ENCODE peak calls at places on chromosomes 16 and 17, in ten cellular contexts. One of them, this sample, is unnamed.

GRCh38 chr16:2023098-2023925 is 3.4 kb upstream of the NHERF2 start:
- DNase-seq in dorsolateral prefrontal cortex: peak; percentile 90
- DNase-seq in GM23248: peak; percentile 92
- DNase-seq in heart left ventricle: peak; percentile 94
- DNase-seq in right lobe of liver: peak; percentile 94
- DNase-seq in tibial nerve: peak; percentile 94
- DNase-seq in thoracic aorta: peak; percentile 69
- DNase-seq in upper lobe of right lung: peak; percentile 96
- DNase-seq in IMR-90: peak; percentile 79
- DNase-seq in A549: peak; percentile 88
- DNase-seq in this sample: peak; percentile 97

GRCh38 chr17:20095366-20096080 is 86.4 kb downstream of the SPECC1 start:
- DNase-seq in GM23248: peak; percentile 57
- DNase-seq in dorsolateral prefrontal cortex: peak; percentile 91
- DNase-seq in thoracic aorta: peak; percentile 42
- DNase-seq in tibial nerve: peak; percentile 76
- DNase-seq in heart left ventricle: peak; percentile 89
- DNase-seq in A549: peak; percentile 67
- DNase-seq in IMR-90: peak; percentile 13
- DNase-seq in upper lobe of right lung: no peak
- DNase-seq in right lobe of liver: peak; percentile 36
- DNase-seq in this sample: no peak

GRCh38 chr16:69448470-69449193 is 24.2 kb downstream of the CYB5B start:
- DNase-seq in upper lobe of right lung: no peak
- DNase-seq in dorsolateral prefrontal cortex: no peak
- DNase-seq in right lobe of liver: no peak
- DNase-seq in heart left ventricle: no peak
- DNase-seq in IMR-90: peak; percentile 67
- DNase-seq in A549: no peak
- DNase-seq in thoracic aorta: no peak
- DNase-seq in GM23248: peak; percentile 76
- DNase-seq in tibial nerve: no peak
- DNase-seq in this sample: no peak

GRCh38 chr17:74037320-74037719 is 166.2 kb upstream of the RPL38 start:
- DNase-seq in A549: no peak
- DNase-seq in tibial nerve: no peak
- DNase-seq in heart left ventricle: no peak
- DNase-seq in GM23248: no peak
- DNase-seq in IMR-90: no peak
- DNase-seq in upper lobe of right lung: no peak
- DNase-seq in dorsolateral prefrontal cortex: peak; percentile 36
- DNase-seq in right lobe of liver: no peak
- DNase-seq in thoracic aorta: no peak
- DNase-seq in this sample: no peak

GRCh38 chr17:66915204-66915611 is 49.3 kb upstream of the CACNG4 start:
- DNase-seq in right lobe of liver: peak; percentile 28
- DNase-seq in dorsolateral prefrontal cortex: no peak
- DNase-seq in thoracic aorta: no peak
- DNase-seq in upper lobe of right lung: no peak
- DNase-seq in tibial nerve: no peak
- DNase-seq in A549: peak; percentile 64
- DNase-seq in heart left ventricle: no peak
- DNase-seq in GM23248: peak; percentile 42
- DNase-seq in IMR-90: no peak
- DNase-seq in this sample: no peak

GRCh38 chr16:78893340-78893739 is 707.2 kb downstream of the MAF start:
- DNase-seq in A549: no peak
- DNase-seq in thoracic aorta: no peak
- DNase-seq in IMR-90: no peak
- DNase-seq in right lobe of liver: no peak
- DNase-seq in heart left ventricle: no peak
- DNase-seq in dorsolateral prefrontal cortex: no peak
- DNase-seq in upper lobe of right lung: no peak
- DNase-seq in tibial nerve: no peak
- DNase-seq in GM23248: no peak
- DNase-seq in this sample: no peak

GRCh38 chr17:81517339-81518112 is 4.9 kb upstream of the ACTG1 start:
- DNase-seq in thoracic aorta: no peak
- DNase-seq in heart left ventricle: peak; percentile 34
- DNase-seq in A549: no peak
- DNase-seq in right lobe of liver: peak; percentile 28
- DNase-seq in IMR-90: no peak
- DNase-seq in tibial nerve: no peak
- DNase-seq in GM23248: peak; percentile 52
- DNase-seq in upper lobe of right lung: peak; percentile 62
- DNase-seq in dorsolateral prefrontal cortex: no peak
- DNase-seq in this sample: peak; percentile 86

GRCh38 chr17:4333041-4333440 is 33.4 kb downstream of the UBE2G1 start:
- DNase-seq in dorsolateral prefrontal cortex: no peak
- DNase-seq in heart left ventricle: no peak
- DNase-seq in thoracic aorta: no peak
- DNase-seq in A549: no peak
- DNase-seq in GM23248: no peak
- DNase-seq in right lobe of liver: no peak
- DNase-seq in tibial nerve: no peak
- DNase-seq in upper lobe of right lung: no peak
- DNase-seq in IMR-90: no peak
- DNase-seq in this sample: no peak

GRCh38 chr17:37820313-37821024 is 75.6 kb upstream of the HNF1B start:
- DNase-seq in thoracic aorta: no peak
- DNase-seq in upper lobe of right lung: no peak
- DNase-seq in dorsolateral prefrontal cortex: no peak
- DNase-seq in GM23248: no peak
- DNase-seq in heart left ventricle: no peak
- DNase-seq in right lobe of liver: no peak
- DNase-seq in A549: no peak
- DNase-seq in tibial nerve: no peak
- DNase-seq in IMR-90: no peak
- DNase-seq in this sample: no peak

GRCh38 chr16:87276091-87276561 is 41.1 kb downstream of the C16orf95 start:
- DNase-seq in IMR-90: no peak
- DNase-seq in right lobe of liver: no peak
- DNase-seq in thoracic aorta: no peak
- DNase-seq in dorsolateral prefrontal cortex: no peak
- DNase-seq in tibial nerve: no peak
- DNase-seq in upper lobe of right lung: peak; percentile 18
- DNase-seq in GM23248: no peak
- DNase-seq in A549: no peak
- DNase-seq in heart left ventricle: no peak
- DNase-seq in this sample: no peak

GRCh38 chr17:81483085-81483861 is 29.3 kb downstream of the ACTG1 start:
- DNase-seq in IMR-90: no peak
- DNase-seq in A549: no peak
- DNase-seq in tibial nerve: no peak
- DNase-seq in upper lobe of right lung: no peak
- DNase-seq in thoracic aorta: no peak
- DNase-seq in GM23248: no peak
- DNase-seq in heart left ventricle: peak; percentile 80
- DNase-seq in dorsolateral prefrontal cortex: no peak
- DNase-seq in right lobe of liver: no peak
- DNase-seq in this sample: no peak

GRCh38 chr17:34993031-34993430 is 12.7 kb downstream of the LIG3 start:
- DNase-seq in tibial nerve: no peak
- DNase-seq in upper lobe of right lung: no peak
- DNase-seq in IMR-90: no peak
- DNase-seq in right lobe of liver: no peak
- DNase-seq in A549: no peak
- DNase-seq in heart left ventricle: no peak
- DNase-seq in dorsolateral prefrontal cortex: no peak
- DNase-seq in thoracic aorta: no peak
- DNase-seq in GM23248: no peak
- DNase-seq in this sample: no peak

GRCh38 chr17:67759355-67760171 is 41.8 kb downstream of the NOL11 start:
- DNase-seq in upper lobe of right lung: peak; percentile 59
- DNase-seq in thoracic aorta: no peak
- DNase-seq in dorsolateral prefrontal cortex: no peak
- DNase-seq in tibial nerve: peak; percentile 20
- DNase-seq in heart left ventricle: peak; percentile 50
- DNase-seq in A549: no peak
- DNase-seq in GM23248: peak; percentile 8
- DNase-seq in right lobe of liver: no peak
- DNase-seq in IMR-90: peak; percentile 50
- DNase-seq in this sample: no peak

GRCh38 chr17:4715071-4715749 is 4.8 kb downstream of the ARRB2 start:
- DNase-seq in A549: no peak
- DNase-seq in heart left ventricle: no peak
- DNase-seq in right lobe of liver: no peak
- DNase-seq in upper lobe of right lung: no peak
- DNase-seq in thoracic aorta: no peak
- DNase-seq in GM23248: no peak
- DNase-seq in IMR-90: no peak
- DNase-seq in tibial nerve: no peak
- DNase-seq in dorsolateral prefrontal cortex: no peak
- DNase-seq in this sample: peak; percentile 70

GRCh38 chr16:359067-359763 is 6.7 kb upstream of the AXIN1 start:
- DNase-seq in dorsolateral prefrontal cortex: no peak
- DNase-seq in IMR-90: no peak
- DNase-seq in heart left ventricle: peak; percentile 19
- DNase-seq in tibial nerve: no peak
- DNase-seq in right lobe of liver: no peak
- DNase-seq in A549: no peak
- DNase-seq in GM23248: no peak
- DNase-seq in thoracic aorta: no peak
- DNase-seq in upper lobe of right lung: no peak
- DNase-seq in this sample: no peak

GRCh38 chr17:31581491-31581890 is 190.0 kb downstream of the RAB11FIP4 start:
- DNase-seq in dorsolateral prefrontal cortex: no peak
- DNase-seq in upper lobe of right lung: no peak
- DNase-seq in thoracic aorta: no peak
- DNase-seq in IMR-90: peak; percentile 29
- DNase-seq in tibial nerve: no peak
- DNase-seq in heart left ventricle: peak; percentile 59
- DNase-seq in GM23248: peak; percentile 69
- DNase-seq in right lobe of liver: no peak
- DNase-seq in A549: no peak
- DNase-seq in this sample: no peak

DNA sequence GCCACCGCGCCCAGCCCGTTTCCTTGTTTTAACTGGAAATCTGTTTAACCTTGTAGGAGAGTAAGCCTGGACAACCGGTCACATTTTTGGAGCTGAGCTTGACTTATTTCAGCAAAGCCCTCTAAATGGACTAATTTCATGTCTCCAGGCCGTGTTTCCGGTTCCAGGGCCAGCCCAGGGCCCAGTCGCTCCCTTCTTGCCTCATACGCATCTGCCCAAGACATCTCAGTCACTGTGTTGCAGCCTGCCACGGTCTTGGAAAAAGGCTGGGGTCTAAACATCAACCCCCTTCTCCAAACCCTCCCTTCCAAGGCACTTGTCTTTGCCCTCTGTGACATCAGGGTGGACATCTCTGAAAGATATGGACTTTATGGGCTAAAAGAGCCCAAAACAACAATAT is 18.9 kb downstream of the PLEKHG4 start:
- DNase-seq in tibial nerve: no peak
- DNase-seq in IMR-90: no peak
- DNase-seq in A549: no peak
- DNase-seq in thoracic aorta: no peak
- DNase-seq in right lobe of liver: no peak
- DNase-seq in heart left ventricle: no peak
- DNase-seq in GM23248: no peak
- DNase-seq in upper lobe of right lung: no peak
- DNase-seq in dorsolateral prefrontal cortex: no peak
- DNase-seq in this sample: no peak
- H3K4me3 ChIP-seq in tibial nerve: no peak overlapping the region
- H3K4me3 ChIP-seq in IMR-90: no peak overlapping the region
- H3K4me3 ChIP-seq in A549: no peak overlapping the region
- H3K4me3 ChIP-seq in thoracic aorta: no peak overlapping the region
- H3K4me3 ChIP-seq in right lobe of liver: no peak overlapping the region
- H3K4me3 ChIP-seq in heart left ventricle: no peak overlapping the region
- H3K4me3 ChIP-seq in GM23248: no peak overlapping the region
- H3K4me3 ChIP-seq in upper lobe of right lung: no peak overlapping the region
- H3K4me3 ChIP-seq in dorsolateral prefrontal cortex: no peak overlapping the region
- H3K4me3 ChIP-seq in this sample: no peak overlapping the region

DNA sequence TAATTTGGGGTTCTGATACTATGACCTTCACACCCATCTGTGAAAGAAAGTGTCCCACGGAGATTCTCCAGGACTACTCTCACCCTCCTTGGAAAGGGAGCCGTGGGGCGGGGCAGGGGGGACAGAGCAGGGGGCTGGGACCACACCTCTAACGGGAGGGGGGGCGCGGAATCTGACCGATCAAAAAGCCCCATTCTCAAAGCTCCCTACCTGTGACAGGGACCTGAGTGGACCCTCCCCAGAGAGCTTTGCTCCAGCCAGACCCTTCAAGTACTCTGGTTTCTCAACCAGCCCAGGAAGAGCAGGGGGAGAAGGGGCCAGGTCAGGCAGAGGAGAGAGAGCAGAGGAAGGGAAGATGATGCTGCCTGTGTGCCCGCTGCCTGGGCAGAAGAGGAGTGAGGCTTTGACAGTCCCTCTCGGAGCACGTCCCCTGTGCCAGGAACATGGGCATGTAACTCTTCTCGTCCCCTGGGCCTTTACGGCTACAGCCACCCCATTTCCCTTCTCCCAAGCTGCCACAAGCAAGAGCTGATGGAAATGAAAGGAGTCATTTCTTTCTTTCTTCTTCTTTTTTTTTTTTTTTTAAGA is 673 bp downstream of the XAF1 start:
- DNase-seq in tibial nerve: no peak
- DNase-seq in upper lobe of right lung: no peak
- DNase-seq in heart left ventricle: no peak
- DNase-seq in right lobe of liver: no peak
- DNase-seq in GM23248: peak; percentile 42
- DNase-seq in A549: no peak
- DNase-seq in thoracic aorta: no peak
- DNase-seq in dorsolateral prefrontal cortex: no peak
- DNase-seq in IMR-90: no peak
- DNase-seq in this sample: no peak
- H3K27ac ChIP-seq in tibial nerve: peak overlapping the region; percentile 92
- H3K27ac ChIP-seq in upper lobe of right lung: peak overlapping the region; percentile 95
- H3K27ac ChIP-seq in heart left ventricle: peak overlapping the region; percentile 94
- H3K27ac ChIP-seq in right lobe of liver: peak overlapping the region; percentile 97
- H3K27ac ChIP-seq in GM23248: peak overlapping the region; percentile 92
- H3K27ac ChIP-seq in A549: no peak overlapping the region
- H3K27ac ChIP-seq in thoracic aorta: peak overlapping the region; percentile 72
- H3K27ac ChIP-seq in dorsolateral prefrontal cortex: peak overlapping the region; percentile 78
- H3K27ac ChIP-seq in IMR-90: no peak overlapping the region
- H3K27ac ChIP-seq in this sample: peak overlapping the region; percentile 86

GRCh38 chr17:49741692-49742076 is 22.2 kb downstream of the FAM117A start:
- DNase-seq in right lobe of liver: no peak
- DNase-seq in tibial nerve: no peak
- DNase-seq in GM23248: no peak
- DNase-seq in heart left ventricle: no peak
- DNase-seq in dorsolateral prefrontal cortex: no peak
- DNase-seq in IMR-90: no peak
- DNase-seq in upper lobe of right lung: no peak
- DNase-seq in A549: no peak
- DNase-seq in thoracic aorta: no peak
- DNase-seq in this sample: no peak
- H3K4me3 ChIP-seq in right lobe of liver: no peak overlapping the region
- H3K4me3 ChIP-seq in tibial nerve: no peak overlapping the region
- H3K4me3 ChIP-seq in GM23248: no peak overlapping the region
- H3K4me3 ChIP-seq in heart left ventricle: no peak overlapping the region
- H3K4me3 ChIP-seq in dorsolateral prefrontal cortex: no peak overlapping the region
- H3K4me3 ChIP-seq in IMR-90: no peak overlapping the region
- H3K4me3 ChIP-seq in upper lobe of right lung: no peak overlapping the region
- H3K4me3 ChIP-seq in A549: no peak overlapping the region
- H3K4me3 ChIP-seq in thoracic aorta: peak overlapping the region; percentile 40
- H3K4me3 ChIP-seq in this sample: no peak overlapping the region

DNA sequence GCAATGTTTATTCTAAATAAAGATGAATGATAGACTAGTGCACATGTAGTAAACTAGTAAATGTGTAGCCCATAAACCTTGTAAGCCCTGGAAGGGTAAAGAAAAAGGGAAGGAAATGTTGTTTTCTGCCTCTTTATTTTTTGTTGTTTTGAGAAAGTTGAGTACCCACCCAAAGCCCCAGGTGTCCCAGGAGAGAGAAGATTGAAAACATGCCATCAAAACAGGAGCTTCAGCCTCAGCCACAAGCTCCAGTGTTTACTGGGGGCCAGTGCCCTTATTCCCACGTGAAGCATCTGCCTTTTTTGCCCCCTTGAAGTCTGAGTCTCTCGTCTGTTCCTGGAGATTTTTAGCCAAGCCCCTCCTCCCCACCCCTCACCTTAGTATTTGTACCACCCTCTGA is 121.5 kb downstream of the PRKCB start:
- DNase-seq in A549: no peak
- DNase-seq in tibial nerve: no peak
- DNase-seq in right lobe of liver: no peak
- DNase-seq in IMR-90: no peak
- DNase-seq in GM23248: no peak
- DNase-seq in thoracic aorta: no peak
- DNase-seq in heart left ventricle: no peak
- DNase-seq in upper lobe of right lung: no peak
- DNase-seq in dorsolateral prefrontal cortex: no peak
- DNase-seq in this sample: no peak
- H3K27ac ChIP-seq in A549: no peak overlapping the region
- H3K27ac ChIP-seq in tibial nerve: no peak overlapping the region
- H3K27ac ChIP-seq in right lobe of liver: no peak overlapping the region
- H3K27ac ChIP-seq in IMR-90: no peak overlapping the region
- H3K27ac ChIP-seq in GM23248: no peak overlapping the region
- H3K27ac ChIP-seq in thoracic aorta: no peak overlapping the region
- H3K27ac ChIP-seq in heart left ventricle: no peak overlapping the region
- H3K27ac ChIP-seq in upper lobe of right lung: no peak overlapping the region
- H3K27ac ChIP-seq in dorsolateral prefrontal cortex: no peak overlapping the region
- H3K27ac ChIP-seq in this sample: no peak overlapping the region

This sample was measured in Peyer's patch.